ENCODE peak calls at places on chromosomes 12 and 14, in seven cellular contexts. Y is GM19239; V is stimulated activated CD8-positive, alpha-beta memory T cell treated with anti-CD3 and anti-CD28 coated beads, Interleukin-15, amount 100 ng/mL, for 48 hours; E is neural crest cell; P is stimulated activated CD4-positive, alpha-beta T cell treated with anti-CD3 and anti-CD28 coated beads, Interleukin-1b, Interleukin-23, amount 100 ng/mL, for 48 hours; A is progenitor cell of endocrine pancreas; W is fibroblast of the aortic adventitia. S is an unnamed sample.

GRCh38 chr12:101927042-101927441 is 49.7 kb downstream of the DRAM1 start:
- DNase-seq in A (no peak), P (no peak), V (no peak), E (no peak), Y (no peak), W (peak), S (no peak)

GRCh38 chr12:121536058-121536928 is 44.5 kb downstream of the KDM2B start:
- DNase-seq in P (peak), E (peak), V (peak), W (peak), Y (peak), A (peak), S (no peak)

GRCh38 chr14:59309291-59309900 is 120.9 kb downstream of the DAAM1 start:
- DNase-seq in V (no peak), E (no peak), P (no peak), A (no peak), Y (no peak), W (peak), S (no peak)

GRCh38 chr12:38915783-38916182 is 10.4 kb upstream of the CPNE8 start:
- DNase-seq in V (no peak), P (no peak), W (no peak), Y (no peak), E (no peak), A (no peak), S (no peak)

GRCh38 chr14:91417983-91418386 is 365 bp upstream of the CCDC88C start:
- DNase-seq in E (no peak), P (peak), W (no peak), V (no peak), Y (no peak), A (peak), S (peak)

GRCh38 chr14:56118611-56119181 is 485 bp downstream of the PELI2 start:
- DNase-seq in E (no peak), P (peak), Y (peak), V (no peak), A (peak), W (no peak), S (no peak)

GRCh38 chr12:111271674-111272418 is 97.0 kb downstream of the PHETA1 start:
- DNase-seq in Y (no peak), V (no peak), E (no peak), W (peak), P (no peak), A (no peak), S (no peak)

GRCh38 chr12:67690656-67691055 is 42.1 kb downstream of the DYRK2 start:
- DNase-seq in A (no peak), Y (no peak), V (no peak), E (no peak), P (no peak), W (peak), S (no peak)

GRCh38 chr12:113988976-113989375 is 22.9 kb upstream of the RBM19 start:
- DNase-seq in Y (no peak), V (no peak), P (no peak), A (no peak), W (no peak), E (no peak), S (no peak)

GRCh38 chr14:95440496-95440895 is 76.0 kb downstream of the SYNE3 start:
- DNase-seq in Y (no peak), W (no peak), A (no peak), P (no peak), V (no peak), E (no peak), S (no peak)

GRCh38 chr12:129903956-129904769 is at the start of gene TMEM132D:
- DNase-seq in W (no peak), E (no peak), Y (no peak), V (no peak), A (no peak), P (no peak), S (no peak)

GRCh38 chr12:131860472-131861260 is 32.5 kb downstream of the MMP17 start:
- DNase-seq in Y (no peak), V (no peak), A (no peak), P (no peak), E (no peak), W (peak), S (no peak)

GRCh38 chr14:77111021-77111420 is 13.0 kb downstream of the CIPC start:
- DNase-seq in P (no peak), E (peak), W (peak), A (no peak), Y (no peak), V (no peak), S (no peak)